ENCODE peak calls at places on chromosomes 13 and 19, in four cellular contexts. Z is breast epithelium, C is A549, X is LNCaP clone FGC. E is an unnamed sample.

GRCh38 chr13:30738526-30738925 is 3.2 kb downstream of the ALOX5AP start:
- DNase-seq in C (no peak), X (no peak), Z (no peak), E (no peak)

GRCh38 chr19:46839752-46840151 is 10.9 kb downstream of the AP2S1 start:
- DNase-seq in X (no peak), Z (peak), C (no peak), E (no peak)

GRCh38 chr13:108086678-108087077 is 128.7 kb downstream of the LIG4 start:
- DNase-seq in X (no peak), C (no peak), Z (no peak), E (peak)

GRCh38 chr19:48290923-48291700 is 21.2 kb downstream of the ZNF114 start:
- DNase-seq in Z (peak), C (peak), X (peak), E (peak)

GRCh38 chr19:35940839-35941238 is 4.7 kb downstream of the LRFN3 start:
- DNase-seq in Z (no peak), X (no peak), C (no peak), E (no peak)

GRCh38 chr13:94389544-94390351 is 89.7 kb downstream of the DCT start:
- DNase-seq in C (no peak), Z (no peak), X (peak), E (peak)

GRCh38 chr13:44470623-44471562 is 97.3 kb downstream of the SERP2 start:
- DNase-seq in Z (no peak), X (no peak), C (no peak), E (peak)

GRCh38 chr19:4359627-4360000 is 16.3 kb downstream of the MPND start:
- DNase-seq in Z (no peak), X (no peak), C (no peak), E (no peak)

GRCh38 chr13:105037064-105037463 is 1498.4 kb downstream of the EFNB2 start:
- DNase-seq in C (no peak), X (no peak), Z (no peak), E (no peak)

GRCh38 chr13:26529441-26529840 is 28.0 kb upstream of the WASF3 start:
- DNase-seq in X (peak), C (no peak), Z (no peak), E (peak)

GRCh38 chr13:97242755-97243497 is 20.8 kb downstream of the MBNL2 start:
- DNase-seq in C (no peak), Z (no peak), X (no peak), E (no peak)

GRCh38 chr13:111153279-111153976 is 38.3 kb downstream of the ARHGEF7 start:
- DNase-seq in X (peak), C (peak), Z (peak), E (peak)

GRCh38 chr19:8904597-8904996 is 72.4 kb downstream of the MBD3L1 start:
- DNase-seq in C (no peak), X (no peak), Z (no peak), E (no peak)

GRCh38 chr19:18194554-18195238 is 1.7 kb downstream of the MPV17L2 start:
- DNase-seq in X (no peak), Z (peak), C (no peak), E (peak)

GRCh38 chr19:10052602-10053360 is 33.3 kb upstream of the SHFL start:
- DNase-seq in X (no peak), C (no peak), Z (no peak), E (no peak)

GRCh38 chr19:9847087-9847671 is 12.1 kb downstream of the PIN1 start:
- DNase-seq in Z (no peak), C (peak), X (no peak), E (peak)

GRCh38 chr19:1103691-1104451 is at the start of gene GPX4:
- DNase-seq in C (peak), Z (peak), X (peak), E (peak)
- H3K4me3 ChIP-seq in C (peak), Z (peak), X (peak), E (peak)

GRCh38 chr13:38686635-38687245 is at the start of gene FREM2:
- DNase-seq in C (peak), Z (peak), X (no peak), E (peak)
- H3K4me3 ChIP-seq in C (peak), Z (peak), X (no peak), E (peak)

DNA sequence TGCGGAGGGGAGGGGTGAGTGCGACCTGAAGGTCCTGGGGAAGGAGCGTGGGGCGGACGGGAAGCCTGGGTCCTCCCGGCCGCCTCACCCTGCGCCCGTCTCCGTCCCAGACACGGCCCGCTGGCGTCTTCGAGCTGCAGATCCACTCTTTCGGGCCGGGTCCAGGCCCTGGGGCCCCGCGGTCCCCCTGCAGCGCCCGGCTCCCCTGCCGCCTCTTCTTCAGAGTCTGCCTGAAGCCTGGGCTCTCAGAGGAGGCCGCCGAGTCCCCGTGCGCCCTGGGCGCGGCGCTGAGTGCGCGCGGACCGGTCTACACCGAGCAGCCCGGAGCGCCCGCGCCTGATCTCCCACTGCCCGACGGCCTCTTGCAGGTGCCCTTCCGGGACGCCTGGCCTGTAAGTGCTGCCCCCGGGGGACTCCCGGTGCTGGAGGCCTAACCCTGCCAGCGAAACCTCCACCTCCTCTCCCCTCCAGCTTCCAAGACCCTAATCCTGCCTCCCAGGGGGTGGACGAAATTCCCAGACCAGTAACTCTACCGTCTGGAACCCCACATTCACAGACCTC is 415 bp downstream of the DLL3 start:
- DNase-seq in Z (no peak), X (no peak), C (no peak), E (no peak)
- H3K4me3 ChIP-seq in Z (no peak), X (no peak), C (peak), E (no peak)

GRCh38 chr19:5472303-5472702 is 17.1 kb downstream of the ZNRF4 start:
- DNase-seq in X (no peak), Z (no peak), C (no peak), E (no peak)
- H3K4me3 ChIP-seq in X (no peak), Z (no peak), C (no peak), E (no peak)

GRCh38 chr13:40060318-40061007 is 405.0 kb downstream of the COG6 start:
- DNase-seq in X (no peak), Z (peak), C (no peak), E (peak)

GRCh38 chr13:40061466-40062450 is 406.3 kb downstream of the COG6 start:
- DNase-seq in Z (no peak), X (no peak), C (no peak), E (peak)

GRCh38 chr13:40059540-40060232 is 404.2 kb downstream of the COG6 start:
- DNase-seq in X (no peak), C (no peak), Z (no peak), E (no peak)

GRCh38 chr13:40057228-40057627 is 401.8 kb downstream of the COG6 start:
- DNase-seq in Z (no peak), X (no peak), C (no peak), E (no peak)

DNA sequence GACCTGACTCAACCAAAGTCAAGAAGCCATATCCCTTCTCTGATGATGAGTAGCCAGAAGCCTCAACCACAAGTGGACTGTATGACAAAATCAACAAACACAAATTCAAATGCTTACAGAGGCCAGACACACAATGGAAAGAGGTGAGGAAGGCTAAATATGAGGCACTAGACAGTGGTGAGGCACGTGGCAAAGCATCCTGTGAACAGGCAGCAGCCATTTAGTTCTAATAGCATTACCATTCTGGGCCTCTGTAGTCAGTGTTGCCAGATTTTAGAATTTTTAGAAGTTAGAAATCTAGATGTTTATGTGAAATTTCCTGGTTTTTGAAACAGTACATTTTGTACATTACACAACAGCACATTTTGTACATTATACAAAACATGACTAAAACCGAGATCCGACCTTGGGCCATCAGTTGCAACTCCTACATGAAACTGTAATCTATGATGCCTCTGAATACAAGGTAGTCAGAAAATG is 403.3 kb downstream of the COG6 start:
- DNase-seq in Z (no peak), X (no peak), C (no peak), E (peak)
- H3K4me3 ChIP-seq in Z (no peak), X (no peak), C (no peak), E (no peak)

DNA sequence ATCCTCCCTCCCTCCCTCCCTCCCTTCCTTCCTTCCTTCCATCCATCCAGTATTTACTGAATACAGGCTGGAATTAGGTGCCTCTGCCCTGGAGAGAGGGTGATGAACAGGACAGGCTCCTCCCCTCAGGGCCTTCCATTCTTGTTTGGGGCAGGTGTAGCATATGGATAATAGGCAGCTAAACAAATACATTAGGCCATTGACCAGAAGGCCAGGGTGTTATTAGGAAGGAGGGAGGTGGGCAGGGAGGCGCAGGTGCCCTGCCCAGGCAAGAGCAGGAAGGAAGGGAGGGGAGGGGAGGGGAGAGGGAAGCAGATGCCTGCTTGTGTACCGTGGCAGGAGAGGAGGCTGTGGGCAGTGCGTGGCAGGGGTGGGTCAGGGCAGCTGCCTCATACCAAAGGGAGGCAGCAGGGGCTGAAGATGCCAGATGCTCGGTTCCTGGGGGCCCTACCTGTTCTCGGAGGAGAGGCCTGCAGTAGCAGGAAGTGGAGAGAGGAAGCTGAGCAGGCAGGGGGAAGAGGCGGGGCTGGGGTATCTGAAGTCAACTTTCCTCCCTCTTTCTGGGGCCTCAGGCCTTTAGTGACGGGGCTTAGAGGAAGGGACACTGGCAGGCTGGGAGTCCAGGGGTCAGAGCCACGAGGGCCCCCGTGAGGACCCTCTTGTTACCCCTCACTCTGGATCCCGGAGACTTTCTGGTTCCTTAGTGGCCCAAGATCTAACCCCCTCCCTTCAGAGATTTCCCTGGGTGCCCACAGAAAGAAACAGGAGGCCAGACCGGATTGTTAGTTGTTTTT is at the start of gene RINL:
- DNase-seq in X (no peak), C (no peak), Z (no peak), E (no peak)
- H3K4me3 ChIP-seq in X (peak), C (no peak), Z (no peak), E (no peak)

DNA sequence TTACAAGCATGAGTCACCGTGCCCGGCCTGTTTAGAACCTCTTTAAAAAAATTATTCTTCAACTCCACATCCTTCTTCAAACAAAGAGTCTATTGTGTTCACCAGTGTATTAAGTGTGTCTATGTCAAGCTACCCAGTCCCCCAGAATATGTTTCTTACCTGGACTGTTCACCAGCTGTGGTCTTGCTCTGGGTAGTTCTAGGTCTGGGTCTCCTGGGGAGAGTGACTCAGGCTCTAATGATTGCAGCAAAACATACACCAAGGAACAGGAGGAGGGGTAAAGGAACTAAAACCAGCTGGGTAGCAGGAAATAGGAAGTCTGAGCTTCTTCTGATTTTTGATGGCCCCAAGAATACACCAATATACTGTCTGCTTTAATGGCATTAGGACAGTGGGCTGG is at the start of gene FPR1:
- DNase-seq in X (no peak), C (no peak), Z (no peak), E (peak)
- H3K4me3 ChIP-seq in X (no peak), C (no peak), Z (peak), E (no peak)

E was measured in fibroblast of pulmonary artery.